ENCODE peak calls at places on chromosomes 2 and 18, in four cellular contexts. L is IMR-90, K is cardiac muscle cell, V is GM23248. O is an unnamed sample.

GRCh38 chr2:101699939-101700442 is 2.5 kb downstream of the MAP4K4 start:
- DNase-seq in V (peak; percentile 64), L (peak; percentile 27), K (peak; percentile 14), O (no peak)

GRCh38 chr18:72830109-72830508 is 37.7 kb downstream of the NETO1 start:
- DNase-seq in K (peak; percentile 77), L (no peak), V (peak; percentile 3), O (peak; percentile 74)

GRCh38 chr2:107635883-107636282 is 190.8 kb upstream of the RGPD4 start:
- DNase-seq in L (peak; percentile 69), V (peak; percentile 62), K (no peak), O (no peak)

GRCh38 chr2:43737097-43737854 is 36.6 kb upstream of the DYNC2LI1 start:
- DNase-seq in V (peak; percentile 87), K (no peak), L (peak; percentile 90), O (no peak)

GRCh38 chr2:604385-604784 is 72.8 kb downstream of the TMEM18 start:
- DNase-seq in L (no peak), K (no peak), V (no peak), O (no peak)

GRCh38 chr2:180987146-180987545 is 6.7 kb downstream of the UBE2E3 start:
- DNase-seq in V (no peak), K (no peak), L (no peak), O (no peak)

GRCh38 chr2:231170058-231170457 is 28.4 kb upstream of the ARMC9 start:
- DNase-seq in V (peak; percentile 78), L (peak; percentile 52), K (no peak), O (no peak)

GRCh38 chr2:149908731-149909690 is 321.4 kb upstream of the MMADHC start:
- DNase-seq in V (no peak), L (peak; percentile 81), K (no peak), O (no peak)

GRCh38 chr18:62152844-62153243 is 34.0 kb downstream of the PIGN start:
- DNase-seq in K (no peak), V (no peak), L (no peak), O (no peak)

GRCh38 chr2:232142049-232142448 is 180.5 kb downstream of the DIS3L2 start:
- DNase-seq in V (peak; percentile 37), L (peak; percentile 31), K (peak; percentile 65), O (peak; percentile 49)

GRCh38 chr2:238654479-238654878 is 193.4 kb upstream of the TWIST2 start:
- DNase-seq in V (no peak), L (no peak), K (no peak), O (no peak)

GRCh38 chr18:36843784-36844183 is 14.9 kb downstream of the KIAA1328 start:
- DNase-seq in V (no peak), L (peak; percentile 17), K (no peak), O (no peak)

GRCh38 chr18:8786766-8787670 is 81.7 kb downstream of the MTCL1 start:
- DNase-seq in K (no peak), V (no peak), L (no peak), O (no peak)

GRCh38 chr2:173272895-173273294 is 81.8 kb upstream of the CDCA7 start:
- DNase-seq in K (no peak), L (no peak), V (no peak), O (no peak)

GRCh38 chr2:148604927-148605326 is 39.6 kb upstream of the EPC2 start:
- DNase-seq in L (no peak), K (no peak), V (no peak), O (no peak)

GRCh38 chr2:238847841-238848565 is at the start of gene TWIST2:
- DNase-seq in L (peak; percentile 91), V (peak; percentile 99), K (no peak), O (peak; percentile 93)

GRCh38 chr18:74419761-74420160 is 37.3 kb downstream of the DIPK1C start:
- DNase-seq in V (no peak), L (no peak), K (no peak), O (no peak)

GRCh38 chr18:74425161-74425560 is 31.9 kb downstream of the DIPK1C start:
- DNase-seq in K (no peak), L (no peak), V (no peak), O (no peak)

GRCh38 chr18:74420491-74420890 is 36.6 kb downstream of the DIPK1C start:
- DNase-seq in V (no peak), K (no peak), L (no peak), O (peak; percentile 78)

GRCh38 chr18:74418023-74418422 is 39.1 kb downstream of the DIPK1C start:
- DNase-seq in K (no peak), L (no peak), V (no peak), O (no peak)

GRCh38 chr18:74420926-74421325 is 36.2 kb downstream of the DIPK1C start:
- DNase-seq in V (peak; percentile 4), L (no peak), K (no peak), O (no peak)
- H3K27me3 ChIP-seq in V (peaks cover 6% of the 10 kb centered on the region), L (peaks cover 17% of the 10 kb centered on the region), K (no peaks in the 10 kb centered on the region), O (no peaks in the 10 kb centered on the region)

DNA sequence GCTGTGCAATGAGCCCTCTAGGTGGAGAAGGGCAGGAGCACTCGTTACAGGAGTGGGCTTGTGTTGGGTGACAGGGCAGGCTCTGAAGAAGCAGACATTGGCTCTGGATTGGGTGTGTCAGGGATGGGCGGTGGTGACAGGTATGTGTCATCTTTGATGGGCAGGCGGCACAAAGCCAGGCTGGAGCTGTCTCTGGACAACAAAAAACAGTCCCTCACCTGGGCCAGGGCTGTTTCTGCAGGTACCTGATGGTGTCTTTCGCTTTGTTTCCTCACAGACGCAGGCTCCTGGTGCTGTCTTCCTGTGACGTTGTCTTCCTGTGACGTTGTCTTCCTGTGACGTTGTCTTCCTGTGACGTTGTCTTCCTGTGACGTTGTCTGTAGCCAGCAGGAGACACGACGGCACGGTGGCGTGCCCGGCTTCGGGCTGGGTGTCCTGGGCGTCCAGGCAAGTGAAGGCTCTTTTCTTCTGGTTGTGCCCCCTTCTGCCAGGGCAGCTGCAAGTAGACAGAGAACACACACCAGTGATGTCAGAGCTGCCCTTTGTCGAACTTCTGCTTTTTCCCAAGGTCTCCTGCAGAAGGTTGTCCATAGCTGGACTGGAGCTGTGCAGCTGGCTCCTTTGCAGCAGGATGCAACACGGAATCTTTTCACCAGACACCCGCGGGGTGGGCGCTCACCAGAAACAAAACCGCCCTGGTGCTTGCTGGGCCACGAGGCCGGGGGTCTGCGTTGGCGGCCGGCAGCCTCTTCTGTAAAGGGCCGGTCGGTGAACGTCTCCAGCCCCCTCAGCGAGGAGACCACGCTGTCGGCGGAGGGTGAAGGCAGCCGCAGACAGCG is 21.0 kb downstream of the GPR35 start:
- DNase-seq in K (no peak), V (no peak), L (no peak), O (peak; percentile 24)
- H3K27me3 ChIP-seq in K (no peaks in the 10 kb centered on the region), V (peaks cover 31% of the 10 kb centered on the region), L (peaks cover 67% of the 10 kb centered on the region), O (no peaks in the 10 kb centered on the region)

GRCh38 chr2:55498582-55498981 is 20.9 kb upstream of the CFAP36 start:
- DNase-seq in L (no peak), V (no peak), K (no peak), O (no peak)
- H3K27me3 ChIP-seq in L (no peaks in the 10 kb centered on the region), V (no peaks in the 10 kb centered on the region), K (no peaks in the 10 kb centered on the region), O (no peaks in the 10 kb centered on the region)

DNA sequence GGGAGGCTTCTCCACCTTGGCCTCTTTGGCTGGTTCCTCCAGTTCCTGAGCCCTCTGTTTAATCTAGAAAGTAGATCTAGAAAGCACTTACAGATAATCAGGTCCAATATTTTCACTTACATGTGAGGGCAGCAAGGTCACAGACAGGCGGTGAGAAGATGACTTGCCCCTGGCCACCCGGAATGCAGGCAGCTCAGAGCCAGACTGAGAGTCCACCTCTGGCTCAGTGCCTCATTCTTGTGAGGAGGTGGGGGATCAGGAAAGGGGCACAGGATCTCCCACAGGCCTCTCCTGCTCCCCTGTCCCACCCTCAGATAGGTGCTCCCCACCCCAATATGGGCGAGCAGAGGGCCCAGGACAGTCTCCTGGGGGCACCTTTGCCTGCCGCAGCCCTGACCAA is 5.8 kb downstream of the WNT6 start:
- DNase-seq in K (no peak), V (no peak), L (no peak), O (no peak)
- H3K27me3 ChIP-seq in K (peaks cover 98% of the 10 kb centered on the region), V (peaks cover 72% of the 10 kb centered on the region), L (peaks cover 82% of the 10 kb centered on the region), O (no peaks in the 10 kb centered on the region)

O was measured in right cardiac atrium.